ENCODE peak calls at places on chromosomes 4 and X, in ten cellular contexts. O is progenitor cell of endocrine pancreas; P is CD4-positive, alpha-beta T cell; U is mesothelial cell of epicardium; H is fibroblast of the aortic adventitia; Q is WTC11; K is endodermal cell; F is K562; S is cardiac muscle cell; E is PC-3. I is an unnamed sample.

GRCh38 chr4:24174622-24175021 is 284.8 kb upstream of the PPARGC1A start:
- DNase-seq in O (no peak), P (no peak), U (no peak), H (no peak), Q (no peak), K (no peak), F (no peak), S (no peak), E (no peak), I (no peak)

GRCh38 chr4:163535657-163536056 is 41.2 kb downstream of the TMA16 start:
- DNase-seq in O (no peak), P (no peak), U (no peak), H (no peak), Q (no peak), K (no peak), F (no peak), S (no peak), E (no peak), I (no peak)

GRCh38 chr4:128358231-128358902 is 70.8 kb upstream of the PGRMC2 start:
- DNase-seq in O (no peak), P (no peak), U (no peak), H (peak; percentile 98), Q (no peak), K (no peak), F (no peak), S (peak; percentile 77), E (no peak), I (no peak)

GRCh38 chrX:115226929-115227328 is 7.0 kb downstream of the LRCH2 start:
- DNase-seq in O (no peak), P (no peak), U (peak; percentile 39), H (peak; percentile 26), Q (peak; percentile 13), K (peak; percentile 73), F (no peak), S (peak; percentile 40), E (peak; percentile 66), I (no peak)

GRCh38 chr4:14221176-14221575 is 593.7 kb upstream of the BOD1L1 start:
- DNase-seq in O (no peak), P (no peak), U (no peak), H (peak; percentile 11), Q (no peak), K (no peak), F (no peak), S (no peak), E (no peak), I (no peak)

GRCh38 chr4:6591781-6592180 is 16.8 kb downstream of the MAN2B2 start:
- DNase-seq in O (no peak), P (no peak), U (no peak), H (no peak), Q (no peak), K (no peak), F (peak; percentile 43), S (no peak), E (no peak), I (no peak)

GRCh38 chr4:172489896-172490295 is 676.7 kb downstream of the GALNTL6 start:
- DNase-seq in O (no peak), P (no peak), U (no peak), H (no peak), Q (no peak), K (no peak), F (no peak), S (no peak), E (no peak), I (no peak)

GRCh38 chrX:111581086-111581485 is 69.6 kb downstream of the SERTM2 start:
- DNase-seq in O (no peak), P (no peak), U (no peak), H (no peak), Q (no peak), K (no peak), F (no peak), S (no peak), E (no peak), I (no peak)

GRCh38 chr4:69831646-69832325 is 28.2 kb downstream of the SULT1E1 start:
- DNase-seq in O (no peak), P (no peak), U (no peak), H (no peak), Q (no peak), K (no peak), F (no peak), S (no peak), E (no peak), I (no peak)

GRCh38 chrX:106898462-106898861 is 4.7 kb downstream of the RIPPLY1 start:
- DNase-seq in O (no peak), P (no peak), U (no peak), H (peak; percentile 59), Q (no peak), K (no peak), F (peak; percentile 12), S (peak; percentile 82), E (peak; percentile 79), I (no peak)

GRCh38 chrX:2708601-2709200 is 17.6 kb downstream of the CD99 start:
- DNase-seq in O (no peak), P (no peak), U (no peak), H (no peak), Q (no peak), K (no peak), F (no peak), S (no peak), E (no peak), I (no peak)

GRCh38 chrX:2708016-2708415 is 16.9 kb downstream of the CD99 start:
- DNase-seq in O (no peak), P (no peak), U (no peak), H (no peak), Q (no peak), K (peak; percentile 59), F (no peak), S (no peak), E (peak; percentile 13), I (no peak)

GRCh38 chrX:2705461-2705860 is 14.4 kb downstream of the CD99 start:
- DNase-seq in O (no peak), P (no peak), U (no peak), H (no peak), Q (no peak), K (no peak), F (no peak), S (no peak), E (no peak), I (no peak)

GRCh38 chrX:2705036-2705435 is 13.9 kb downstream of the CD99 start:
- DNase-seq in O (no peak), P (no peak), U (no peak), H (no peak), Q (no peak), K (no peak), F (no peak), S (no peak), E (no peak), I (no peak)

DNA sequence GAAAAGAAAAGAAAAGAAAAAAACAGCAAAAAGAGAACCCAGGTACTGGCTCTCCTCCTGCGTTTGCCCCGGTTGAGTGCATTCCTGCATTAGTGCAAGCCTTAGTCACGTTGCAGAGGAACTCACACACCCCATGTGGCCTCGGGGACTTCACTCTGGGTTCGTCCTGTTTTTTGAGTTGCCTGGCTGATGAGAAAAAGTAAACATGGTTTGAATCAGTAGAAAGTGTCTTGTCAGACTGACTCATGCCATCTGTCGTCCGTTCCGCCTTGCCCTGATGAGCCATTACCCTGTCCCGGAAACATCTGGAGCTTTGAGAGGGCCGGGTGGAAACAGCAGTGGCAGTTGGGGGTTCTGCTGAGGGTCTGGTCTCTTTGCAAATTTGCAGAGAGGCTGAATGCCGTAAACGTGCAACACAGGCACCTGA is 16.3 kb downstream of the CD99 start:
- DNase-seq in O (no peak), P (peak; percentile 43), U (no peak), H (peak; percentile 64), Q (peak; percentile 54), K (peak; percentile 91), F (no peak), S (no peak), E (peak; percentile 94), I (no peak)
- TF ChIP-seq CTCF in O (no peak), P (no peak), U (no peak), H (no peak), Q (no peak), K (no peak), F (no peak), S (no peak), E (no peak), I (no peak)

DNA sequence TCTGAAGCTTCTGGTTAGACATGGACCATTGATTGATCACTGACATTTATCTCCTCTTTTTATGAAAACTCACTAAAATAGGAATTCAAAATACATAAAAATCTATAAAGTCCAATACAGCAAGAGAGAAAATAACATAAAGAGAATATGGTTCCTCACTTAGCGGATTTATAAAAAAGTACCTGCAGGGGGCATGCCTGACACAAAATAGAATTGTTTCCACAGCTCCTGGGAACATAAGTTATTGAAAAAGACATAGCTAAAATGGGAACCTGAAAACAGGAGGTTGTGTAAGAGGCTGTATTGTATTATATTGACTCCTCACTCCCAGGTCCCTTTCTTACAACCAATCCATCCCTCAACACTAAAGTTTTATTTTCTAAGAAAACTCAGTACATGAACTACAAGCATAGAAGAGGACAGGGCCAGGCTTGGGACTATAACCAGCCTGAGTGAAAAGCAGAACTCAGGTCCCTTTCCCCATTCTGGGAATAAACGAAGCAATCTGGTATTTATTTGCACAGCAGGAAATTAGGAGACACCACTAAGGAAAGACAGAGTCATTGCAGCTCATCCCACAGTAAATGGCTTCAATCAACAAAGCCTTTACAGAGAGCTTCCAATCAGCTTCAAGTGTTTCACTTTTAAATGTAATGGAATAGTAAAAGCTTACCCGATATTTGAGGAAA is 121.1 kb upstream of the NDST4 start:
- DNase-seq in O (no peak), P (no peak), U (no peak), H (no peak), Q (no peak), K (peak; percentile 47), F (no peak), S (peak; percentile 32), E (peak; percentile 42), I (no peak)
- TF ChIP-seq CTCF in O (peak; percentile 50), P (no peak), U (peak; percentile 17), H (no peak), Q (no peak), K (peak; percentile 64), F (no peak), S (no peak), E (peak; percentile 49), I (peak; percentile 58)

DNA sequence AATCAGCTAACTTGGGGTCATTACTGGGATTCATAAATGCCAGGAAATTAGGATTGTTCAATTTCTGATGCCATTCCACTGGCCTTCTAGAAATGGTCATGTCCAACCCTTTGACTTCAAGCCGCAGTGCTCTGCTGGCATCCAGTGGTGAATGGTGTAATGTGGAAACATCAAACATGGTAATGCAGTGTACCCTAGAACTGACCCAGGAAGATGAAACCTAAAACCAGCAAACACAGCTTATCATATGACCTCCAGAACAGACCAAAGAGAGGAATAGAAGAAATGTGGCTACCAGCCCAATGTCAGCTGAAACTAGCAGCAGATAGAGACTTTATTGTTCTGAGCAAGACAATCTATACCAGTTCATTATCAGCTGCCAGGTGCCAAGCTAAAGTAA is 13.8 kb downstream of the CXCL13 start:
- DNase-seq in O (no peak), P (no peak), U (no peak), H (no peak), Q (no peak), K (no peak), F (no peak), S (no peak), E (no peak), I (no peak)
- TF ChIP-seq CTCF in O (no peak), P (no peak), U (no peak), H (no peak), Q (no peak), K (no peak), F (no peak), S (no peak), E (no peak), I (no peak)

DNA sequence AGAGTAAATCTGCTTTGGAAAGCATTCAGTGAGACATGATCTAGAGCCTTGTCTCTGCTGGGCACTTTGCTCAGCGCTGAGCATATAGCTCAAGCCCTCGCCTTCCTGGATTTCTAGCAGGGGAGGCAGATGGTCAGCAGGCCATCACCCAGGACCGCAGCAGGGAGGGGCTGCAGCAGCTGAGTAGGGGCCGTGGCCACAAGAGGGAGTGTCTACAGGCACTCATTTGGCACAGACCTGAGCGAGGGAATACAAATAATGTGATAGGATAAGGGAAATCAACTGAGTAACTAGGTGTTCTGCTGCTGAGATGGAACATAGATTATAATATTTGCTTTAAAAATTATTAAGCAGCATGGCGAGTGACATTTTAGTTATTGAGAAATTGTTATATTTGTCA is 30.2 kb downstream of the OFD1 start:
- DNase-seq in O (no peak), P (no peak), U (no peak), H (no peak), Q (peak; percentile 51), K (peak; percentile 82), F (peak; percentile 28), S (peak; percentile 51), E (no peak), I (no peak)
- TF ChIP-seq CTCF in O (peak; percentile 52), P (no peak), U (no peak), H (peak; percentile 30), Q (no peak), K (peak; percentile 72), F (peak; percentile 26), S (peak; percentile 27), E (peak; percentile 36), I (peak; percentile 23)

I was measured in D721Med.